ENCODE peak calls at places on chromosomes 3 and 15, in nine cellular contexts. One of them, this sample, is unnamed.

GRCh38 chr3:149958171-149958796 is 12.4 kb downstream of the PFN2 start:
- DNase-seq in RPMI7951: no peak
- DNase-seq in DMS153: no peak
- DNase-seq in activated CD4-positive, alpha-beta T cell treated with anti-CD3 and anti-CD28 coated beads, Interleukin-2, amount 50 U/mL, for 1 hour: no peak
- DNase-seq in GM12891: no peak
- DNase-seq in GM20000: no peak
- DNase-seq in stimulated activated naive CD4-positive, alpha-beta T cell: no peak
- DNase-seq in ovary: no peak
- DNase-seq in RWPE1: no peak
- DNase-seq in this sample: no peak

GRCh38 chr3:155032918-155033317 is 47.2 kb upstream of the MME start:
- DNase-seq in GM20000: no peak
- DNase-seq in activated CD4-positive, alpha-beta T cell treated with anti-CD3 and anti-CD28 coated beads, Interleukin-2, amount 50 U/mL, for 1 hour: no peak
- DNase-seq in GM12891: no peak
- DNase-seq in RWPE1: no peak
- DNase-seq in DMS153: no peak
- DNase-seq in stimulated activated naive CD4-positive, alpha-beta T cell: no peak
- DNase-seq in ovary: no peak
- DNase-seq in RPMI7951: peak; percentile 51
- DNase-seq in this sample: no peak

GRCh38 chr3:11653298-11654055 is 9.8 kb upstream of the VGLL4 start:
- DNase-seq in activated CD4-positive, alpha-beta T cell treated with anti-CD3 and anti-CD28 coated beads, Interleukin-2, amount 50 U/mL, for 1 hour: no peak
- DNase-seq in GM20000: no peak
- DNase-seq in GM12891: no peak
- DNase-seq in DMS153: no peak
- DNase-seq in ovary: no peak
- DNase-seq in RWPE1: no peak
- DNase-seq in RPMI7951: no peak
- DNase-seq in stimulated activated naive CD4-positive, alpha-beta T cell: no peak
- DNase-seq in this sample: no peak

GRCh38 chr15:68576253-68577236 is 2.2 kb upstream of the CORO2B start:
- DNase-seq in GM20000: no peak
- DNase-seq in activated CD4-positive, alpha-beta T cell treated with anti-CD3 and anti-CD28 coated beads, Interleukin-2, amount 50 U/mL, for 1 hour: no peak
- DNase-seq in DMS153: no peak
- DNase-seq in RWPE1: no peak
- DNase-seq in GM12891: no peak
- DNase-seq in ovary: no peak
- DNase-seq in RPMI7951: no peak
- DNase-seq in stimulated activated naive CD4-positive, alpha-beta T cell: no peak
- DNase-seq in this sample: no peak

GRCh38 chr15:100457201-100457600 is 71.5 kb downstream of the CERS3 start:
- DNase-seq in DMS153: no peak
- DNase-seq in ovary: no peak
- DNase-seq in RPMI7951: peak; percentile 11
- DNase-seq in GM20000: no peak
- DNase-seq in GM12891: no peak
- DNase-seq in RWPE1: no peak
- DNase-seq in activated CD4-positive, alpha-beta T cell treated with anti-CD3 and anti-CD28 coated beads, Interleukin-2, amount 50 U/mL, for 1 hour: no peak
- DNase-seq in stimulated activated naive CD4-positive, alpha-beta T cell: no peak
- DNase-seq in this sample: no peak

GRCh38 chr15:82597815-82598214 is 49.3 kb downstream of the CPEB1 start:
- DNase-seq in stimulated activated naive CD4-positive, alpha-beta T cell: no peak
- DNase-seq in GM20000: no peak
- DNase-seq in DMS153: no peak
- DNase-seq in RWPE1: no peak
- DNase-seq in ovary: no peak
- DNase-seq in RPMI7951: no peak
- DNase-seq in activated CD4-positive, alpha-beta T cell treated with anti-CD3 and anti-CD28 coated beads, Interleukin-2, amount 50 U/mL, for 1 hour: no peak
- DNase-seq in GM12891: no peak
- DNase-seq in this sample: no peak

GRCh38 chr3:45787551-45787950 is 8.8 kb downstream of the SLC6A20 start:
- DNase-seq in GM12891: no peak
- DNase-seq in activated CD4-positive, alpha-beta T cell treated with anti-CD3 and anti-CD28 coated beads, Interleukin-2, amount 50 U/mL, for 1 hour: no peak
- DNase-seq in ovary: no peak
- DNase-seq in DMS153: no peak
- DNase-seq in stimulated activated naive CD4-positive, alpha-beta T cell: no peak
- DNase-seq in RPMI7951: no peak
- DNase-seq in GM20000: no peak
- DNase-seq in RWPE1: no peak
- DNase-seq in this sample: no peak

GRCh38 chr15:72229076-72229946 is 1.7 kb downstream of the PKM start:
- DNase-seq in stimulated activated naive CD4-positive, alpha-beta T cell: peak; percentile 18
- DNase-seq in DMS153: no peak
- DNase-seq in RPMI7951: no peak
- DNase-seq in RWPE1: no peak
- DNase-seq in GM20000: peak; percentile 32
- DNase-seq in GM12891: no peak
- DNase-seq in activated CD4-positive, alpha-beta T cell treated with anti-CD3 and anti-CD28 coated beads, Interleukin-2, amount 50 U/mL, for 1 hour: peak; percentile 16
- DNase-seq in ovary: no peak
- DNase-seq in this sample: peak; percentile 74

GRCh38 chr3:26613999-26614398 is 8.6 kb upstream of the LRRC3B start:
- DNase-seq in RWPE1: no peak
- DNase-seq in GM12891: no peak
- DNase-seq in ovary: no peak
- DNase-seq in stimulated activated naive CD4-positive, alpha-beta T cell: no peak
- DNase-seq in activated CD4-positive, alpha-beta T cell treated with anti-CD3 and anti-CD28 coated beads, Interleukin-2, amount 50 U/mL, for 1 hour: no peak
- DNase-seq in DMS153: no peak
- DNase-seq in GM20000: no peak
- DNase-seq in RPMI7951: no peak
- DNase-seq in this sample: no peak

GRCh38 chr3:72816843-72817485 is 31.3 kb downstream of the SHQ1 start:
- DNase-seq in DMS153: no peak
- DNase-seq in activated CD4-positive, alpha-beta T cell treated with anti-CD3 and anti-CD28 coated beads, Interleukin-2, amount 50 U/mL, for 1 hour: no peak
- DNase-seq in ovary: no peak
- DNase-seq in RWPE1: no peak
- DNase-seq in RPMI7951: no peak
- DNase-seq in stimulated activated naive CD4-positive, alpha-beta T cell: no peak
- DNase-seq in GM12891: no peak
- DNase-seq in GM20000: no peak
- DNase-seq in this sample: no peak

GRCh38 chr3:69343875-69344274 is 42.0 kb downstream of the FRMD4B start:
- DNase-seq in GM20000: no peak
- DNase-seq in GM12891: no peak
- DNase-seq in RWPE1: no peak
- DNase-seq in ovary: no peak
- DNase-seq in activated CD4-positive, alpha-beta T cell treated with anti-CD3 and anti-CD28 coated beads, Interleukin-2, amount 50 U/mL, for 1 hour: no peak
- DNase-seq in DMS153: no peak
- DNase-seq in RPMI7951: no peak
- DNase-seq in stimulated activated naive CD4-positive, alpha-beta T cell: no peak
- DNase-seq in this sample: no peak

GRCh38 chr3:127139601-127140500 is 53.1 kb upstream of the PRR23E start:
- DNase-seq in RWPE1: no peak
- DNase-seq in RPMI7951: no peak
- DNase-seq in activated CD4-positive, alpha-beta T cell treated with anti-CD3 and anti-CD28 coated beads, Interleukin-2, amount 50 U/mL, for 1 hour: no peak
- DNase-seq in DMS153: no peak
- DNase-seq in GM20000: no peak
- DNase-seq in GM12891: no peak
- DNase-seq in ovary: no peak
- DNase-seq in stimulated activated naive CD4-positive, alpha-beta T cell: no peak
- DNase-seq in this sample: no peak

GRCh38 chr15:101354891-101355623 is 60.0 kb upstream of the SNRPA1 start:
- DNase-seq in RWPE1: no peak
- DNase-seq in stimulated activated naive CD4-positive, alpha-beta T cell: no peak
- DNase-seq in GM12891: no peak
- DNase-seq in DMS153: no peak
- DNase-seq in RPMI7951: no peak
- DNase-seq in ovary: no peak
- DNase-seq in GM20000: no peak
- DNase-seq in activated CD4-positive, alpha-beta T cell treated with anti-CD3 and anti-CD28 coated beads, Interleukin-2, amount 50 U/mL, for 1 hour: no peak
- DNase-seq in this sample: no peak

GRCh38 chr15:40787344-40787841 is 17.6 kb downstream of the C15orf62 start:
- DNase-seq in stimulated activated naive CD4-positive, alpha-beta T cell: peak; percentile 29
- DNase-seq in RPMI7951: peak; percentile 87
- DNase-seq in DMS153: peak; percentile 88
- DNase-seq in ovary: no peak
- DNase-seq in GM20000: no peak
- DNase-seq in GM12891: no peak
- DNase-seq in RWPE1: peak; percentile 93
- DNase-seq in activated CD4-positive, alpha-beta T cell treated with anti-CD3 and anti-CD28 coated beads, Interleukin-2, amount 50 U/mL, for 1 hour: peak; percentile 50
- DNase-seq in this sample: peak; percentile 73

GRCh38 chr3:102017784-102018183 is 168.5 kb downstream of the NFKBIZ start:
- DNase-seq in GM20000: no peak
- DNase-seq in GM12891: no peak
- DNase-seq in ovary: no peak
- DNase-seq in RWPE1: no peak
- DNase-seq in RPMI7951: no peak
- DNase-seq in DMS153: no peak
- DNase-seq in activated CD4-positive, alpha-beta T cell treated with anti-CD3 and anti-CD28 coated beads, Interleukin-2, amount 50 U/mL, for 1 hour: no peak
- DNase-seq in stimulated activated naive CD4-positive, alpha-beta T cell: no peak
- DNase-seq in this sample: no peak

GRCh38 chr3:19934098-19934566 is at the start of gene EFHB:
- DNase-seq in ovary: no peak
- DNase-seq in GM12891: no peak
- DNase-seq in DMS153: peak; percentile 68
- DNase-seq in stimulated activated naive CD4-positive, alpha-beta T cell: no peak
- DNase-seq in RPMI7951: peak; percentile 80
- DNase-seq in RWPE1: peak; percentile 9
- DNase-seq in activated CD4-positive, alpha-beta T cell treated with anti-CD3 and anti-CD28 coated beads, Interleukin-2, amount 50 U/mL, for 1 hour: no peak
- DNase-seq in GM20000: no peak
- DNase-seq in this sample: no peak

GRCh38 chr15:44738340-44738984 is 2.1 kb downstream of the TRIM69 start:
- DNase-seq in activated CD4-positive, alpha-beta T cell treated with anti-CD3 and anti-CD28 coated beads, Interleukin-2, amount 50 U/mL, for 1 hour: no peak
- DNase-seq in RPMI7951: peak; percentile 67
- DNase-seq in stimulated activated naive CD4-positive, alpha-beta T cell: peak; percentile 55
- DNase-seq in GM20000: peak; percentile 42
- DNase-seq in ovary: no peak
- DNase-seq in DMS153: no peak
- DNase-seq in GM12891: no peak
- DNase-seq in RWPE1: peak; percentile 51
- DNase-seq in this sample: no peak

GRCh38 chr3:136075816-136076215 is 110.3 kb downstream of the PPP2R3A start:
- DNase-seq in activated CD4-positive, alpha-beta T cell treated with anti-CD3 and anti-CD28 coated beads, Interleukin-2, amount 50 U/mL, for 1 hour: no peak
- DNase-seq in RPMI7951: peak; percentile 9
- DNase-seq in ovary: no peak
- DNase-seq in RWPE1: no peak
- DNase-seq in GM12891: no peak
- DNase-seq in GM20000: no peak
- DNase-seq in stimulated activated naive CD4-positive, alpha-beta T cell: no peak
- DNase-seq in DMS153: no peak
- DNase-seq in this sample: no peak

GRCh38 chr3:65181397-65181871 is 493.6 kb upstream of the ADAMTS9 start:
- DNase-seq in GM20000: no peak
- DNase-seq in DMS153: no peak
- DNase-seq in ovary: peak; percentile 36
- DNase-seq in stimulated activated naive CD4-positive, alpha-beta T cell: no peak
- DNase-seq in activated CD4-positive, alpha-beta T cell treated with anti-CD3 and anti-CD28 coated beads, Interleukin-2, amount 50 U/mL, for 1 hour: no peak
- DNase-seq in RPMI7951: no peak
- DNase-seq in RWPE1: no peak
- DNase-seq in GM12891: no peak
- DNase-seq in this sample: no peak

GRCh38 chr3:194129581-194130133 is 6.3 kb upstream of the HES1 start:
- DNase-seq in RPMI7951: no peak
- DNase-seq in GM20000: no peak
- DNase-seq in RWPE1: no peak
- DNase-seq in activated CD4-positive, alpha-beta T cell treated with anti-CD3 and anti-CD28 coated beads, Interleukin-2, amount 50 U/mL, for 1 hour: no peak
- DNase-seq in ovary: peak; percentile 41
- DNase-seq in GM12891: no peak
- DNase-seq in DMS153: no peak
- DNase-seq in stimulated activated naive CD4-positive, alpha-beta T cell: no peak
- DNase-seq in this sample: no peak

GRCh38 chr3:50625131-50625878 is 8.4 kb downstream of the MAPKAPK3 start:
- DNase-seq in GM12891: no peak
- DNase-seq in GM20000: no peak
- DNase-seq in ovary: no peak
- DNase-seq in RPMI7951: no peak
- DNase-seq in DMS153: no peak
- DNase-seq in RWPE1: no peak
- DNase-seq in stimulated activated naive CD4-positive, alpha-beta T cell: no peak
- DNase-seq in activated CD4-positive, alpha-beta T cell treated with anti-CD3 and anti-CD28 coated beads, Interleukin-2, amount 50 U/mL, for 1 hour: no peak
- DNase-seq in this sample: no peak

GRCh38 chr3:185825639-185826481 is 1.0 kb upstream of the IGF2BP2 start:
- DNase-seq in RPMI7951: peak; percentile 32
- DNase-seq in GM20000: peak; percentile 75
- DNase-seq in ovary: peak; percentile 20
- DNase-seq in DMS153: no peak
- DNase-seq in stimulated activated naive CD4-positive, alpha-beta T cell: peak; percentile 8
- DNase-seq in activated CD4-positive, alpha-beta T cell treated with anti-CD3 and anti-CD28 coated beads, Interleukin-2, amount 50 U/mL, for 1 hour: no peak
- DNase-seq in GM12891: no peak
- DNase-seq in RWPE1: peak; percentile 59
- DNase-seq in this sample: peak; percentile 66

GRCh38 chr3:4835616-4836043 is 143.6 kb upstream of the BHLHE40 start:
- DNase-seq in GM12891: no peak
- DNase-seq in activated CD4-positive, alpha-beta T cell treated with anti-CD3 and anti-CD28 coated beads, Interleukin-2, amount 50 U/mL, for 1 hour: no peak
- DNase-seq in GM20000: no peak
- DNase-seq in ovary: no peak
- DNase-seq in stimulated activated naive CD4-positive, alpha-beta T cell: no peak
- DNase-seq in DMS153: peak; percentile 88
- DNase-seq in RWPE1: no peak
- DNase-seq in RPMI7951: peak; percentile 37
- DNase-seq in this sample: no peak

GRCh38 chr3:100681496-100681895 is 27.8 kb upstream of the TFG start:
- DNase-seq in GM20000: no peak
- DNase-seq in RWPE1: no peak
- DNase-seq in activated CD4-positive, alpha-beta T cell treated with anti-CD3 and anti-CD28 coated beads, Interleukin-2, amount 50 U/mL, for 1 hour: no peak
- DNase-seq in DMS153: no peak
- DNase-seq in ovary: no peak
- DNase-seq in RPMI7951: no peak
- DNase-seq in stimulated activated naive CD4-positive, alpha-beta T cell: no peak
- DNase-seq in GM12891: no peak
- DNase-seq in this sample: no peak

GRCh38 chr3:46866720-46867549 is 3.7 kb upstream of the MYL3 start:
- DNase-seq in ovary: peak; percentile 90
- DNase-seq in GM20000: peak; percentile 87
- DNase-seq in DMS153: no peak
- DNase-seq in GM12891: peak; percentile 78
- DNase-seq in RWPE1: peak; percentile 39
- DNase-seq in activated CD4-positive, alpha-beta T cell treated with anti-CD3 and anti-CD28 coated beads, Interleukin-2, amount 50 U/mL, for 1 hour: peak; percentile 85
- DNase-seq in RPMI7951: peak; percentile 37
- DNase-seq in stimulated activated naive CD4-positive, alpha-beta T cell: peak; percentile 65
- DNase-seq in this sample: peak; percentile 98

GRCh38 chr15:79082363-79083070 is 8.1 kb downstream of the RASGRF1 start:
- DNase-seq in ovary: no peak
- DNase-seq in stimulated activated naive CD4-positive, alpha-beta T cell: no peak
- DNase-seq in GM20000: no peak
- DNase-seq in RPMI7951: no peak
- DNase-seq in GM12891: no peak
- DNase-seq in DMS153: no peak
- DNase-seq in activated CD4-positive, alpha-beta T cell treated with anti-CD3 and anti-CD28 coated beads, Interleukin-2, amount 50 U/mL, for 1 hour: no peak
- DNase-seq in RWPE1: no peak
- DNase-seq in this sample: no peak

GRCh38 chr3:25171118-25171912 is 256.7 kb upstream of the RARB start:
- DNase-seq in RPMI7951: peak; percentile 65
- DNase-seq in stimulated activated naive CD4-positive, alpha-beta T cell: no peak
- DNase-seq in GM20000: no peak
- DNase-seq in GM12891: no peak
- DNase-seq in DMS153: no peak
- DNase-seq in activated CD4-positive, alpha-beta T cell treated with anti-CD3 and anti-CD28 coated beads, Interleukin-2, amount 50 U/mL, for 1 hour: no peak
- DNase-seq in RWPE1: no peak
- DNase-seq in ovary: no peak
- DNase-seq in this sample: no peak

GRCh38 chr3:134650431-134651346 is at the start of gene KY:
- DNase-seq in RWPE1: no peak
- DNase-seq in activated CD4-positive, alpha-beta T cell treated with anti-CD3 and anti-CD28 coated beads, Interleukin-2, amount 50 U/mL, for 1 hour: no peak
- DNase-seq in GM12891: peak; percentile 32
- DNase-seq in GM20000: no peak
- DNase-seq in ovary: no peak
- DNase-seq in DMS153: peak; percentile 37
- DNase-seq in stimulated activated naive CD4-positive, alpha-beta T cell: no peak
- DNase-seq in RPMI7951: peak; percentile 31
- DNase-seq in this sample: peak; percentile 51

GRCh38 chr3:82087958-82088357 is 326.5 kb upstream of the GBE1 start:
- DNase-seq in DMS153: no peak
- DNase-seq in ovary: no peak
- DNase-seq in RWPE1: peak; percentile 54
- DNase-seq in activated CD4-positive, alpha-beta T cell treated with anti-CD3 and anti-CD28 coated beads, Interleukin-2, amount 50 U/mL, for 1 hour: no peak
- DNase-seq in RPMI7951: peak; percentile 8
- DNase-seq in stimulated activated naive CD4-positive, alpha-beta T cell: no peak
- DNase-seq in GM20000: no peak
- DNase-seq in GM12891: no peak
- DNase-seq in this sample: no peak

GRCh38 chr3:66656608-66657007 is 155.8 kb upstream of the LRIG1 start:
- DNase-seq in stimulated activated naive CD4-positive, alpha-beta T cell: no peak
- DNase-seq in RWPE1: no peak
- DNase-seq in activated CD4-positive, alpha-beta T cell treated with anti-CD3 and anti-CD28 coated beads, Interleukin-2, amount 50 U/mL, for 1 hour: no peak
- DNase-seq in GM12891: no peak
- DNase-seq in ovary: no peak
- DNase-seq in RPMI7951: no peak
- DNase-seq in DMS153: no peak
- DNase-seq in GM20000: no peak
- DNase-seq in this sample: no peak

GRCh38 chr3:47512416-47513124 is 942 bp downstream of the ELP6 start:
- DNase-seq in GM12891: no peak
- DNase-seq in DMS153: no peak
- DNase-seq in ovary: peak; percentile 32
- DNase-seq in activated CD4-positive, alpha-beta T cell treated with anti-CD3 and anti-CD28 coated beads, Interleukin-2, amount 50 U/mL, for 1 hour: peak; percentile 23
- DNase-seq in GM20000: no peak
- DNase-seq in RWPE1: no peak
- DNase-seq in RPMI7951: peak; percentile 47
- DNase-seq in stimulated activated naive CD4-positive, alpha-beta T cell: peak; percentile 48
- DNase-seq in this sample: peak; percentile 64